ENCODE peak calls at places on chromosomes 16 and 17, in six cellular contexts. X, C, B, D, W and Q are unnamed samples.

GRCh38 chr17:79948918-79949645 is 86.6 kb downstream of the TBC1D16 start:
- DNase-seq in X (no peak), C (no peak), B (no peak), D (no peak), W (no peak), Q (no peak)

GRCh38 chr17:75774988-75775668 is 9.5 kb upstream of the UNK start:
- DNase-seq in X (no peak), C (no peak), B (peak), D (no peak), W (no peak), Q (peak)

GRCh38 chr16:4443986-4444385 is 18.3 kb downstream of the DNAJA3 start:
- DNase-seq in X (no peak), C (no peak), B (no peak), D (no peak), W (no peak), Q (no peak)

GRCh38 chr17:15143524-15143923 is 121.6 kb downstream of the PMP22 start:
- DNase-seq in X (no peak), C (no peak), B (no peak), D (no peak), W (no peak), Q (no peak)

GRCh38 chr16:22813946-22814325 is at the start of gene HS3ST2:
- DNase-seq in X (no peak), C (peak), B (peak), D (no peak), W (peak), Q (peak)

GRCh38 chr17:80413771-80414507 is 1.0 kb upstream of the ENDOV start:
- DNase-seq in X (no peak), C (no peak), B (no peak), D (no peak), W (no peak), Q (no peak)

GRCh38 chr17:48102700-48103378 is 1.6 kb upstream of the CBX1 start:
- DNase-seq in X (no peak), C (no peak), B (no peak), D (no peak), W (no peak), Q (no peak)

GRCh38 chr16:4631444-4631843 is 6.8 kb downstream of the MGRN1 start:
- DNase-seq in X (no peak), C (no peak), B (no peak), D (no peak), W (no peak), Q (no peak)

GRCh38 chr17:280216-280615 is 72.4 kb downstream of the RPH3AL start:
- DNase-seq in X (no peak), C (no peak), B (no peak), D (no peak), W (peak), Q (no peak)

GRCh38 chr16:57203451-57203850 is 17.3 kb downstream of the RSPRY1 start:
- DNase-seq in X (no peak), C (no peak), B (no peak), D (no peak), W (no peak), Q (peak)

GRCh38 chr17:50170662-50171370 is 5.0 kb downstream of the SGCA start:
- DNase-seq in X (no peak), C (no peak), B (no peak), D (no peak), W (no peak), Q (peak)

GRCh38 chr17:18166894-18167293 is 16.7 kb upstream of the ALKBH5 start:
- DNase-seq in X (no peak), C (no peak), B (no peak), D (peak), W (no peak), Q (peak)
- TF ChIP-seq CTCF in X (peak), C (no peak), B (peak), D (peak), W (no peak), Q (peak)

DNA sequence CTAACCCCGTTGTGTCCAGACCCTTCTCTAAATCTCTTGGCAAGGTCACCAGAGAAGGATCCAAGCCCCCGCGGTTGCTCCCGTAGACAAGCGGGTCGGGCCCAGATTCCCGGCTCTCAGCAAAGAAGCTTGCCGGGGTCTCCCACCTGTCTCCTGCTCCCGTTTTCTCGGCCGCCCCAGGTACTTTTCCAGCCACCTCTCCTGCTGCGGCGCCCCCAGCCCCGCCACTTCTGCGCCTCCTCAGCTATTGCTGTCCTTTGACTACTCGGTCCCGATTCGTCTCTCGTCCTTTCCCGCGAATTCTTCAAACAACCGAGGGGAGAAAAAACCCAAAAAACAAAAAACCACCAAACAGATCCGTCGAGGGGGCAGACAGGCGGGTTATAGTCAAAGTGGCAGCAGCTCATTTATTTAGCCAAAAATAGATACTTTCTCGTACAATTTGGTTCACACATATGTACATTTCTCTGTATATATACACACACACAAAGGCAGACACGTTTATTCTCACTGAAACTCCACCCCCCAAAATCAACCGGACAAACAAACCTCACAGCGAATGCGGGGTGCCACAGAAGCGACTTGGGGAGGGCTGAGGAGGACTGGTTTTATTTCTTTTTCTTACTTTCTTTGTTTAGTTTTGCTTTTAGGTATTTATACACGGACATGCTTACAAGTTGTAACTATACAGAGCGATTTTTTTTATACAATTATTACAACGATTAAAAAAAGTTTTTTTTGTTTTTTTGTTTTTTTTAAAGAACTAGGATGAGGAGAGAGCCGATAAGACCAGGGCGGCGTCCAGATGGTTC is 3.5 kb downstream of the IRX3 start:
- DNase-seq in X (no peak), C (no peak), B (no peak), D (no peak), W (no peak), Q (no peak)
- H3K4me3 ChIP-seq in X (peak), C (peak), B (peak), D (no peak), W (no peak), Q (no peak)

GRCh38 chr16:89613101-89613953 is at the start of gene DPEP1:
- DNase-seq in X (no peak), C (no peak), B (no peak), D (no peak), W (no peak), Q (no peak)

GRCh38 chr16:89613954-89614459 is 565 bp downstream of the DPEP1 start:
- DNase-seq in X (no peak), C (no peak), B (no peak), D (no peak), W (no peak), Q (no peak)

GRCh38 chr16:89616576-89617437 is 3.4 kb downstream of the DPEP1 start:
- DNase-seq in X (no peak), C (no peak), B (no peak), D (no peak), W (no peak), Q (no peak)

GRCh38 chr16:89615176-89615575 is 1.7 kb downstream of the DPEP1 start:
- DNase-seq in X (no peak), C (no peak), B (no peak), D (no peak), W (no peak), Q (no peak)

GRCh38 chr16:89615596-89616090 is 2.2 kb downstream of the DPEP1 start:
- DNase-seq in X (no peak), C (no peak), B (peak), D (no peak), W (no peak), Q (no peak)
- TF ChIP-seq CTCF in X (peak), C (peak), B (peak), D (peak), W (no peak), Q (peak)

DNA sequence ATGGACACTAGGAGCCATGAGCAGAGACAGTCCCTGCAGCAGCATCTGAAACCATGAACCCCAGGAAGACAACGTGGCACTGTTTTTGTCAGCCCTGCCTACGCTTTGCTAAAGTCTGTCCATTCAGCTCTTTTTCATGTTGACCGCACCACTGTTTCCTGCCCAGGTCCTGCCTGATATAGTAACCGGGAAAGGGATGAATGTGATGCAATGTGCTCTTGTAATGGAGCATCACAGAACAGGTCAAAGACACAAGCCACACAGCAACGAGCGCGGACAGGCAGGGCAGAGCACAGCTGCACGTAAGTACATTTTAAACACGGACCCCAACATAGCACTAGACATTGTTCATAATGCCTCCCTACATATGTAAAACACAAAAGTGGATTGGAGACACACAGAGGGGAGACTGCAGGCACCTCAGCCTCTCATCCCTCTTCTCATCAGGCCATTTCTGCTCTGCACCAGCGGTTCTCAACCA is 16.9 kb upstream of the TNFRSF13B start:
- DNase-seq in X (no peak), C (no peak), B (peak), D (no peak), W (no peak), Q (peak)
- H3K4me3 ChIP-seq in X (no peak), C (no peak), B (no peak), D (no peak), W (no peak), Q (no peak)

GRCh38 chr17:69441179-69441578 is 26.7 kb downstream of the MAP2K6 start:
- DNase-seq in X (no peak), C (no peak), B (no peak), D (no peak), W (no peak), Q (no peak)

GRCh38 chr17:69447726-69448125 is 33.2 kb downstream of the MAP2K6 start:
- DNase-seq in X (no peak), C (no peak), B (no peak), D (no peak), W (no peak), Q (no peak)

GRCh38 chr17:69445132-69445531 is 30.6 kb downstream of the MAP2K6 start:
- DNase-seq in X (no peak), C (no peak), B (no peak), D (no peak), W (no peak), Q (no peak)

GRCh38 chr17:69443138-69443537 is 28.6 kb downstream of the MAP2K6 start:
- DNase-seq in X (no peak), C (no peak), B (no peak), D (no peak), W (no peak), Q (no peak)

DNA sequence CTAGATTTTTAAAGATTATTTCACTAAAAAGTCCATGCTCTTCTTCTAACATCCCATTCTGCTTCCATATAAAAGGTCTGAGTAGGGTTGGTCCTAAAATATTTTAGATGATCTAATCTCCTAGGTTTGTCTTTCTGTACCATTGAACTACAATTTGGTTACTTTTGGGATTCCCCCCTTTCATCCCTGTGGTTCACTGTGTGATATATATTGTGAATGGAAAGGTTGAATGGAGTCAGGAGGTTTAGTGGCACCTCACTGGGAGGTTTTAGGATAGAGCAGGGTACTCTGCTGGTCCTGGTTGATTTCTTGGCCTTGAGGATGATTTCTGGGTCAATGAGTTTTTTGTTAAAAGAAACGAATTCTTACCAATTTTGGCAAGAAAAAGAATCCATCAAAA is 29.5 kb downstream of the MAP2K6 start:
- DNase-seq in X (no peak), C (no peak), B (no peak), D (no peak), W (no peak), Q (no peak)
- TF ChIP-seq CTCF in X (no peak), C (no peak), B (no peak), D (no peak), W (no peak), Q (no peak)

DNA sequence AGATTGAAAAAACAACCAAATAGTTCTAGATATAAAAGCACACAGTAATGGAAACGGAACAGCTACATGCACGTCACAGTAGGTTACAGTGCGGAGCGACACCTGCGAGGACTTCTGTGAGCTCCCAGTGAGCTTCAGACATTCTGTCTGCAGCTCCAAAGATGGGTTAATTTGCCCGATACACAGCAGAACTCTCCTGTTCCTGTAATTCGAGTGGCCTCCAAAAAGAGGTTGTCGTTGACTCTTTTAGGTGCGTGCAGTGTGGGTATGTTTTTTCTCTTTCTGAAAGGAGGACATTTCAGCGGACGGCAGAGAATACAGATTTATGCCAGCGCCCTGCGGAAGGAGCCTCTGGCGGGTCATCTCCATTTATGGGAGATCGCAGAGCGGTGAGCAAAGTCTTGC is 2.9 kb downstream of the OR1F1 start:
- DNase-seq in X (no peak), C (no peak), B (peak), D (no peak), W (no peak), Q (no peak)
- H3K4me3 ChIP-seq in X (peak), C (peak), B (peak), D (peak), W (no peak), Q (peak)

GRCh38 chr17:40615989-40616476 is 31.6 kb downstream of the SMARCE1 start:
- DNase-seq in X (no peak), C (no peak), B (no peak), D (no peak), W (no peak), Q (no peak)
- TF ChIP-seq CTCF in X (no peak), C (no peak), B (no peak), D (no peak), W (no peak), Q (no peak)

GRCh38 chr16:50602531-50603205 is 54.5 kb downstream of the NKD1 start:
- DNase-seq in X (no peak), C (no peak), B (no peak), D (peak), W (no peak), Q (no peak)
- H3K4me3 ChIP-seq in X (no peak), C (no peak), B (no peak), D (no peak), W (no peak), Q (no peak)